ENCODE peak calls at places on chromosomes 3 and 15, in seven cellular contexts. J, D, W, F, L, T and A are unnamed samples. For H3K4me1 and H3K27me3, the result is how much of the 10 kb centered on the place peaks cover.

GRCh38 chr3:4343258-4343657 is 40.1 kb downstream of the SETMAR start:
- DNase-seq in J (no peak), D (no peak), W (no peak), F (no peak), L (no peak), T (no peak), A (no peak)

GRCh38 chr15:57463360-57463759 is 87.1 kb downstream of the CGNL1 start:
- DNase-seq in J (no peak), D (no peak), W (no peak), F (no peak), L (no peak), T (no peak), A (no peak)

GRCh38 chr15:72168131-72168825 is 29.3 kb downstream of the GRAMD2A start:
- DNase-seq in J (no peak), D (no peak), W (no peak), F (no peak), L (no peak), T (peak), A (no peak)

GRCh38 chr15:89576417-89576773 is 1.1 kb downstream of the TICRR start:
- DNase-seq in J (no peak), D (no peak), W (no peak), F (no peak), L (no peak), T (no peak), A (no peak)

GRCh38 chr3:14152233-14152962 is 26.0 kb downstream of the XPC start:
- DNase-seq in J (no peak), D (peak), W (no peak), F (no peak), L (peak), T (no peak), A (no peak)

GRCh38 chr15:25366058-25366457 is 72.8 kb downstream of the UBE3A start:
- DNase-seq in J (no peak), D (no peak), W (no peak), F (no peak), L (no peak), T (no peak), A (no peak)

GRCh38 chr3:58045084-58045483 is 36.9 kb downstream of the FLNB start:
- DNase-seq in J (no peak), D (no peak), W (no peak), F (no peak), L (no peak), T (no peak), A (no peak)

GRCh38 chr15:101451192-101451799 is 38.2 kb downstream of the PCSK6 start:
- DNase-seq in J (no peak), D (peak), W (peak), F (peak), L (no peak), T (peak), A (peak)

GRCh38 chr15:58026552-58026951 is 39.0 kb downstream of the ALDH1A2 start:
- DNase-seq in J (no peak), D (no peak), W (no peak), F (no peak), L (no peak), T (no peak), A (no peak)

GRCh38 chr3:60366491-60366890 is 884.8 kb downstream of the FHIT start:
- DNase-seq in J (no peak), D (no peak), W (no peak), F (no peak), L (no peak), T (no peak), A (no peak)

GRCh38 chr3:72445827-72446405 is 402.3 kb downstream of the SHQ1 start:
- DNase-seq in J (no peak), D (no peak), W (no peak), F (no peak), L (no peak), T (no peak), A (no peak)

GRCh38 chr3:9957214-9957613 is 5.0 kb upstream of the PRRT3 start:
- DNase-seq in J (no peak), D (no peak), W (no peak), F (no peak), L (no peak), T (no peak), A (no peak)

GRCh38 chr3:159775372-159775961 is 213.2 kb upstream of the IL12A start:
- DNase-seq in J (no peak), D (peak), W (no peak), F (no peak), L (peak), T (peak), A (no peak)

GRCh38 chr3:116005404-116005803 is 382.1 kb downstream of the GAP43 start:
- DNase-seq in J (no peak), D (no peak), W (no peak), F (no peak), L (no peak), T (peak), A (no peak)

GRCh38 chr3:181933052-181933618 is 221.4 kb downstream of the SOX2 start:
- DNase-seq in J (no peak), D (no peak), W (no peak), F (no peak), L (no peak), T (no peak), A (no peak)

GRCh38 chr15:88255496-88256171 is 905 bp downstream of the NTRK3 start:
- DNase-seq in J (no peak), D (peak), W (peak), F (no peak), L (peak), T (no peak), A (no peak)

GRCh38 chr3:177561365-177561764 is 364.1 kb upstream of the TBL1XR1 start:
- DNase-seq in J (no peak), D (no peak), W (no peak), F (no peak), L (no peak), T (no peak), A (no peak)

GRCh38 chr3:48403533-48404439 is 26.1 kb downstream of the PLXNB1 start:
- DNase-seq in J (peak), D (no peak), W (peak), F (no peak), L (no peak), T (no peak), A (peak)

GRCh38 chr15:87942316-87942715 is 314.2 kb downstream of the NTRK3 start:
- DNase-seq in J (no peak), D (no peak), W (no peak), F (no peak), L (no peak), T (no peak), A (no peak)

GRCh38 chr15:93948728-93949127 is 282.6 kb upstream of the MCTP2 start:
- DNase-seq in J (no peak), D (no peak), W (no peak), F (no peak), L (no peak), T (no peak), A (no peak)

GRCh38 chr15:89167267-89168176 is 53.9 kb downstream of the RLBP1 start:
- DNase-seq in J (peak), D (no peak), W (no peak), F (peak), L (no peak), T (no peak), A (no peak)

GRCh38 chr15:66483131-66483566 is 14.4 kb downstream of the SNAPC5 start:
- DNase-seq in J (peak), D (no peak), W (peak), F (peak), L (no peak), T (no peak), A (no peak)

GRCh38 chr3:158058775-158059174 is 47.4 kb downstream of the SHOX2 start:
- DNase-seq in J (no peak), D (no peak), W (no peak), F (no peak), L (peak), T (no peak), A (no peak)

GRCh38 chr3:71542548-71543370 is 40.8 kb downstream of the FOXP1 start:
- DNase-seq in J (peak), D (peak), W (peak), F (peak), L (no peak), T (peak), A (peak)

GRCh38 chr15:32096867-32097266 is 66.6 kb downstream of the CHRNA7 start:
- DNase-seq in J (no peak), D (no peak), W (no peak), F (no peak), L (no peak), T (no peak), A (no peak)

GRCh38 chr3:71208273-71209095 is 375.0 kb downstream of the FOXP1 start:
- DNase-seq in J (no peak), D (no peak), W (no peak), F (no peak), L (no peak), T (no peak), A (no peak)

GRCh38 chr3:187801152-187801551 is 55.9 kb upstream of the BCL6 start:
- DNase-seq in J (no peak), D (no peak), W (no peak), F (no peak), L (no peak), T (no peak), A (no peak)

GRCh38 chr3:187795207-187795960 is 50.1 kb upstream of the BCL6 start:
- DNase-seq in J (no peak), D (no peak), W (peak), F (no peak), L (no peak), T (no peak), A (no peak)

GRCh38 chr3:187798126-187798525 is 52.9 kb upstream of the BCL6 start:
- DNase-seq in J (no peak), D (no peak), W (no peak), F (no peak), L (no peak), T (no peak), A (no peak)

GRCh38 chr3:187799942-187800637 is 54.8 kb upstream of the BCL6 start:
- DNase-seq in J (no peak), D (no peak), W (no peak), F (no peak), L (no peak), T (no peak), A (no peak)

GRCh38 chr3:187798531-187799520 is 53.6 kb upstream of the BCL6 start:
- DNase-seq in J (no peak), D (no peak), W (no peak), F (no peak), L (no peak), T (no peak), A (no peak)
- H3K4me1 ChIP-seq in J (under half), D (under half), W (under half), F (under half), L (under half), T (under half), A (under half)

GRCh38 chr15:41230650-41231533 is at the start of the genes CHP1 and EXD1:
- DNase-seq in J (peak), D (peak), W (peak), F (peak), L (peak), T (peak), A (peak)

GRCh38 chr15:41235929-41236328 is 4.9 kb downstream of the CHP1 start:
- DNase-seq in J (no peak), D (no peak), W (no peak), F (no peak), L (no peak), T (no peak), A (no peak)

GRCh38 chr15:41230345-41230649 is 260 bp downstream of the EXD1 start:
- DNase-seq in J (no peak), D (no peak), W (no peak), F (no peak), L (no peak), T (no peak), A (no peak)

GRCh38 chr15:41233367-41233771 is 2.3 kb downstream of the CHP1 start:
- DNase-seq in J (no peak), D (no peak), W (no peak), F (no peak), L (no peak), T (no peak), A (no peak)

DNA sequence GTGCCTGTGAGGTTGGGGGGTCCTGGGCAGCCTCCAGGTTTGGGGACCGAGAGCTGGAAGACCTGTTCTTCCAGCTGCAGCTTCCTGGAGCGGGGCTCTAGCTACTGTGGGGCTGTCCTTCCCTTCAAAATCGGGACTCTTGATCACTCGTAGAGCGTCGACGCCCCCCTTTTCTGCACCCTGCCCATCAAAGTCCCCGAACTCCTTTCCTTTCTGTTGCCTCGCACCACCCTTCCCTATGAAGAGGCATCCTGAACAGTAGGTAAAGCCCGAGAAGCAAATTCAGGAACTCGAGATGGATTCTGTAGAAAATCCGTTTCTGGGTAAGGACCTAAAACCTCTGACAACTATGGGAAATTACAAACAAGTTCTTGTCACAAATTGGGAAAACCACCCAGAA is 468 bp downstream of the CHP1 start:
- DNase-seq in J (no peak), D (no peak), W (no peak), F (no peak), L (no peak), T (no peak), A (no peak)
- H3K27me3 ChIP-seq in J (under half), D (under half), W (under half), F (under half), L (under half), T (under half), A (under half)

GRCh38 chr3:153669527-153669926 is 451.7 kb upstream of the ARHGEF26 start:
- DNase-seq in J (no peak), D (no peak), W (no peak), F (no peak), L (no peak), T (no peak), A (no peak)
- TF ChIP-seq CTCF in J (no peak), D (no peak), W (no peak), F (no peak), L (no peak), T (no peak), A (no peak)

DNA sequence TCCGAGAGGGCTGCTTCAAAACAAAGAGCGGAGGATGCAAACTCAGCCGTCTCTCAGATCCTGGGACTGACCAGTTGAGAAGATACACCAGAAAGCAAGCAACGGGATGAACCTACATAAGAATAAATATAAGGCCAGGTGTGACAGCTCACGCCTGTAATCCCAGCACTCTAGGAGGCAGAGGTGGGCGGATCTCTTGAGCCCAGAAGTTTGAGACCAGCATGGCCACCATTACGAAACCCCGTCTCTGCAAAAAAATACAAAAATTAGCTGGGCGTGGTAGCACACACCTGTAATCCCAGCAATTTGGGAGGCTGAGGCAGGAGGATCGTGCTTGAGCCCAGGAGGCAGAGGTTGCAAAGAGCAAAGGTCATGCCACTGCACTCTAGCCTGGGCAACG is 31.7 kb downstream of the RBPMS2 start:
- DNase-seq in J (no peak), D (no peak), W (no peak), F (no peak), L (no peak), T (no peak), A (no peak)
- H3K4me1 ChIP-seq in J (under half), D (under half), W (under half), F (under half), L (under half), T (half or more), A (under half)